ENCODE peak calls at places on chromosomes 12 and 14, in seven cellular contexts. H, U, F, G, P, J and L are unnamed samples.

GRCh38 chr12:55932546-55932919 is 1.6 kb downstream of the DGKA start:
- DNase-seq in H (no peak), U (no peak), F (no peak), G (no peak), P (peak; percentile 44), J (no peak), L (peak; percentile 39)

GRCh38 chr12:114136656-114137055 is 170.5 kb upstream of the RBM19 start:
- DNase-seq in H (no peak), U (no peak), F (no peak), G (no peak), P (no peak), J (no peak), L (no peak)

GRCh38 chr12:9869307-9870161 is at the start of gene CLEC2B:
- DNase-seq in H (no peak), U (no peak), F (no peak), G (no peak), P (no peak), J (peak; percentile 33), L (no peak)

GRCh38 chr14:56676042-56676441 is 96.4 kb downstream of the TMEM260 start:
- DNase-seq in H (no peak), U (no peak), F (no peak), G (no peak), P (no peak), J (no peak), L (no peak)

GRCh38 chr12:64609543-64610091 is 678 bp upstream of the RASSF3 start:
- DNase-seq in H (no peak), U (no peak), F (no peak), G (no peak), P (peak; percentile 43), J (peak; percentile 40), L (no peak)

GRCh38 chr12:27332407-27333310 is at the start of gene BMAL2:
- DNase-seq in H (peak; percentile 55), U (peak; percentile 55), F (peak; percentile 17), G (peak; percentile 14), P (peak; percentile 87), J (peak; percentile 79), L (peak; percentile 54)

GRCh38 chr14:23942587-23942986 is 11.0 kb upstream of the DHRS4 start:
- DNase-seq in H (no peak), U (no peak), F (no peak), G (no peak), P (no peak), J (no peak), L (no peak)

GRCh38 chr14:34620115-34620514 is 9.8 kb downstream of the SNX6 start:
- DNase-seq in H (no peak), U (no peak), F (no peak), G (no peak), P (no peak), J (no peak), L (no peak)

GRCh38 chr12:49892084-49892731 is 11.5 kb downstream of the FAIM2 start:
- DNase-seq in H (no peak), U (peak; percentile 4), F (no peak), G (no peak), P (peak; percentile 79), J (no peak), L (no peak)

GRCh38 chr12:113105606-113106271 is 29.8 kb downstream of the RASAL1 start:
- DNase-seq in H (no peak), U (no peak), F (no peak), G (no peak), P (peak; percentile 21), J (no peak), L (no peak)

GRCh38 chr12:95605087-95605486 is 53.8 kb upstream of the USP44 start:
- DNase-seq in H (no peak), U (no peak), F (no peak), G (no peak), P (no peak), J (peak; percentile 65), L (no peak)

GRCh38 chr12:19191563-19191962 is 62.0 kb downstream of the PLEKHA5 start:
- DNase-seq in H (no peak), U (no peak), F (no peak), G (no peak), P (no peak), J (no peak), L (no peak)

GRCh38 chr14:104680056-104680805 is 9.2 kb upstream of the INF2 start:
- DNase-seq in H (no peak), U (peak; percentile 71), F (no peak), G (no peak), P (no peak), J (peak; percentile 71), L (no peak)

GRCh38 chr14:70770490-70770889 is 38.8 kb downstream of the MAP3K9 start:
- DNase-seq in H (no peak), U (no peak), F (no peak), G (no peak), P (no peak), J (no peak), L (no peak)

GRCh38 chr12:94603434-94604068 is 46.8 kb downstream of the TMCC3 start:
- DNase-seq in H (no peak), U (no peak), F (peak; percentile 40), G (peak; percentile 16), P (no peak), J (peak; percentile 31), L (peak; percentile 67)

GRCh38 chr12:32159925-32160324 is 53.3 kb downstream of the BICD1 start:
- DNase-seq in H (no peak), U (no peak), F (no peak), G (no peak), P (no peak), J (no peak), L (no peak)

GRCh38 chr14:54087376-54087775 is 130.8 kb upstream of the BMP4 start:
- DNase-seq in H (no peak), U (no peak), F (no peak), G (no peak), P (no peak), J (no peak), L (no peak)

GRCh38 chr12:84056-84455 is 17.5 kb downstream of the IQSEC3 start:
- DNase-seq in H (peak; percentile 90), U (no peak), F (no peak), G (no peak), P (peak; percentile 72), J (no peak), L (no peak)

GRCh38 chr14:69574266-69574953 is at the start of gene CCDC177:
- DNase-seq in H (peak; percentile 75), U (peak; percentile 55), F (peak; percentile 65), G (peak; percentile 51), P (peak; percentile 88), J (peak; percentile 67), L (peak; percentile 80)

GRCh38 chr14:50928002-50928635 is 16.2 kb downstream of the PYGL start:
- DNase-seq in H (no peak), U (no peak), F (no peak), G (no peak), P (no peak), J (no peak), L (no peak)

GRCh38 chr12:46131729-46132128 is 137.1 kb downstream of the SLC38A1 start:
- DNase-seq in H (no peak), U (no peak), F (no peak), G (no peak), P (no peak), J (peak; percentile 34), L (no peak)

GRCh38 chr12:26239508-26240328 is 44.3 kb downstream of the SSPN start:
- DNase-seq in H (no peak), U (peak; percentile 85), F (no peak), G (no peak), P (no peak), J (peak; percentile 90), L (no peak)

GRCh38 chr12:122080149-122081107 is 1.9 kb downstream of the MLXIP start:
- DNase-seq in H (peak; percentile 20), U (peak; percentile 78), F (no peak), G (no peak), P (peak; percentile 76), J (no peak), L (peak; percentile 41)

GRCh38 chr12:76080017-76080728 is 4.3 kb downstream of the NAP1L1 start:
- DNase-seq in H (peak; percentile 9), U (no peak), F (no peak), G (no peak), P (no peak), J (no peak), L (no peak)

GRCh38 chr12:62760779-62761178 is 174.2 kb downstream of the PPM1H start:
- DNase-seq in H (no peak), U (no peak), F (no peak), G (no peak), P (no peak), J (peak; percentile 1), L (no peak)